ENCODE peak calls at places on chromosomes 12 and 14, in five cellular contexts. W, F, A, K and S are unnamed samples.

GRCh38 chr14:99730876-99731351 is 46.8 kb downstream of the CYP46A1 start:
- DNase-seq in K (no peak), A (no peak), W (peak), F (no peak), S (no peak)

GRCh38 chr14:104506461-104507253 is 72.9 kb upstream of the C14orf180 start:
- DNase-seq in K (no peak), A (no peak), W (no peak), F (no peak), S (no peak)

GRCh38 chr12:11765817-11766794 is 116.6 kb downstream of the ETV6 start:
- DNase-seq in F (peak), A (peak), W (no peak), K (peak), S (no peak)

GRCh38 chr14:71319646-71320045 is 412.4 kb downstream of the PCNX1 start:
- DNase-seq in W (no peak), K (no peak), F (no peak), A (peak), S (no peak)

GRCh38 chr12:126198966-126199692 is 1133.9 kb downstream of the AACS start:
- DNase-seq in K (no peak), W (no peak), A (no peak), F (peak), S (no peak)

GRCh38 chr12:74317078-74317581 is 220.5 kb upstream of the ATXN7L3B start:
- DNase-seq in F (peak), W (peak), K (no peak), A (peak), S (no peak)

GRCh38 chr14:103207404-103208072 is 84.3 kb downstream of the TNFAIP2 start:
- DNase-seq in F (no peak), A (peak), K (no peak), W (peak), S (no peak)

GRCh38 chr12:132243596-132244289 is 85.6 kb downstream of the GALNT9 start:
- DNase-seq in A (no peak), K (no peak), W (no peak), F (no peak), S (no peak)

GRCh38 chr14:37413050-37413449 is 182.0 kb downstream of the FOXA1 start:
- DNase-seq in W (no peak), K (no peak), F (no peak), A (no peak), S (no peak)

GRCh38 chr12:100268835-100269564 is 2.0 kb downstream of the SCYL2 start:
- DNase-seq in A (peak), W (no peak), K (no peak), F (peak), S (no peak)

GRCh38 chr12:116123511-116124258 is 153.8 kb downstream of the MED13L start:
- DNase-seq in F (peak), K (peak), W (peak), A (peak), S (no peak)

GRCh38 chr14:23434488-23435219 is 806 bp downstream of the MYH7 start:
- DNase-seq in F (no peak), A (no peak), K (peak), W (no peak), S (peak)

GRCh38 chr14:94378527-94379290 is 9.7 kb downstream of the SERPINA1 start:
- DNase-seq in F (no peak), W (no peak), K (no peak), A (no peak), S (no peak)

GRCh38 chr14:37830271-37830670 is 234.8 kb downstream of the TTC6 start:
- DNase-seq in K (no peak), W (no peak), A (no peak), F (no peak), S (no peak)

GRCh38 chr12:52865090-52865944 is 16.5 kb upstream of the KRT78 start:
- DNase-seq in A (peak), K (peak), F (peak), W (peak), S (no peak)

GRCh38 chr14:50812856-50813543 is 18.0 kb downstream of the NIN start:
- DNase-seq in K (no peak), A (no peak), F (no peak), W (no peak), S (no peak)

GRCh38 chr12:124510301-124510970 is 57.0 kb downstream of the NCOR2 start:
- DNase-seq in W (peak), F (peak), K (peak), A (no peak), S (no peak)

GRCh38 chr12:124509300-124509675 is 58.1 kb downstream of the NCOR2 start:
- DNase-seq in A (no peak), K (no peak), W (no peak), F (no peak), S (no peak)

GRCh38 chr12:124511259-124511985 is 56.0 kb downstream of the NCOR2 start:
- DNase-seq in K (no peak), F (no peak), A (no peak), W (peak), S (no peak)

GRCh38 chr12:124508323-124509096 is 58.9 kb downstream of the NCOR2 start:
- DNase-seq in A (no peak), K (no peak), F (no peak), W (peak), S (no peak)

GRCh38 chr12:124509676-124510300 is 57.6 kb downstream of the NCOR2 start:
- DNase-seq in F (peak), W (peak), A (peak), K (peak), S (no peak)
- TF ChIP-seq CTCF in F (no peak), W (no peak), A (no peak), K (no peak), S (no peak)

GRCh38 chr12:4296749-4297148 is 23.2 kb downstream of the CCND2 start:
- DNase-seq in W (no peak), K (no peak), F (no peak), A (no peak), S (no peak)
- TF ChIP-seq CTCF in W (no peak), K (no peak), F (no peak), A (no peak), S (no peak)

DNA sequence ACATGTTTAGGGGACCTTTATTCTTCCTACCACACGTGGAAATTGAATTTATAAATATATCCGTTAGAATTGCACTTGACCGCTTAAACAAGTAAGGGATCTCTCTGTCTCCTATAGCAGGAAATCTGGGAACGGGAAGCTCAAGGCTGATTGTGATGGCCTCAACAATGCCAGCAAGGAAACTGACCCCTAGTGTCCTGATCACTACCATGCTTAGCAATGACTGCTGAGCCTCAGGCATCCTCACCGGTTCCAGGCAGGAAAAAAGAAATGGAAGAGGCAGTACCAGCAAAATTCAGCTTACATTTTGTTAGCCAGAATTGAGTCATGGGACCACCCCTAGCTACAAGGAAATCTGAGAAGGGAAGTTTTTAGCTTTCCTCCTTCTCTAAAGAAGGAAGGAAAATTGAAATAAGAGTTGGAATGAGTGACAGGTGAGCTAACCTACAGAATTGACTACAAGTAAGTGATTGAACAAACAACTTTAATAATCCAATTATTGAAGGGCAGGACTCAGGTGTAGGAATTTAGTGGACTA is 43.9 kb upstream of the AMN1 start:
- DNase-seq in K (no peak), F (no peak), W (no peak), A (no peak), S (no peak)
- TF ChIP-seq CTCF in K (no peak), F (no peak), W (no peak), A (no peak), S (no peak)

GRCh38 chr12:104736307-104736706 is 221.8 kb downstream of the SLC41A2 start:
- DNase-seq in F (no peak), K (no peak), W (no peak), A (peak), S (no peak)
- TF ChIP-seq CTCF in F (no peak), K (no peak), W (no peak), A (no peak), S (no peak)

DNA sequence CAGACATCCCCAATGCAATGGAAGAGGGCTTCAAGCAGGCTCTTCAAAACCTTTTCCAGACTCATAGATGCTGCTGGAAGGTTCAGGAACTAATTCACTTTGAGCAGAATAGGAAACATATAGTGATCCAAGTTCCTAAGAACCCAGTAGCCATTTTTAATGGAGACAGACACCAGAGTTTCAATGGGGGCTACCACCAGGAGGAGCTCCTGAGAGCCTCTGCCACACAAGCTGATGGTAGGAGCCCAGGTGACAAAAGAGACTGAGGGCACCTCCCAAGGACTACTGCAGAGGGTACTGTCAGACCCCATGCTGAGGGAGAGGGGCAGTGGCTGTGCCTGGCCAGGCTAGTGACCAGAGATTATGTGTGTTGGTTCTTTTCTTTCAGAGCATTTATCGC is 45.9 kb downstream of the IFNG start:
- DNase-seq in K (peak), A (no peak), F (peak), W (no peak), S (no peak)
- TF ChIP-seq CTCF in K (no peak), A (peak), F (no peak), W (no peak), S (peak)

GRCh38 chr14:24690492-24690891 is 56.5 kb upstream of the GZMB start:
- DNase-seq in K (no peak), A (no peak), W (no peak), F (no peak), S (no peak)
- TF ChIP-seq CTCF in K (no peak), A (no peak), W (no peak), F (no peak), S (peak)